ENCODE peak calls at places on chromosome 18, in four cellular contexts. E, B, H and Z are unnamed samples. For H3K36me3, the result is how much of the 10 kb centered on the place peaks cover.

GRCh38 chr18:35347991-35348390 is 3.8 kb upstream of the ZNF24 start:
- DNase-seq in H (no peak), E (no peak), B (no peak), Z (no peak)

GRCh38 chr18:43001821-43002220 is 113.7 kb downstream of the RIT2 start:
- DNase-seq in H (peak), B (no peak), E (no peak), Z (no peak)

GRCh38 chr18:22141211-22141610 is 28.2 kb upstream of the GATA6 start:
- DNase-seq in H (no peak), E (peak), B (no peak), Z (no peak)

GRCh38 chr18:42114310-42114943 is 159.4 kb downstream of the PIK3C3 start:
- DNase-seq in E (peak), H (peak), B (peak), Z (peak)

GRCh38 chr18:11955299-11956029 is 25.8 kb upstream of the IMPA2 start:
- DNase-seq in H (peak), E (peak), B (peak), Z (no peak)

GRCh38 chr18:13716916-13717315 is 9.4 kb downstream of the FAM210A start:
- DNase-seq in H (no peak), B (no peak), E (no peak), Z (no peak)

GRCh38 chr18:28684746-28685145 is 507.8 kb upstream of the CDH2 start:
- DNase-seq in E (peak), H (no peak), B (no peak), Z (no peak)

GRCh38 chr18:67305466-67305865 is 211.1 kb downstream of the DSEL start:
- DNase-seq in H (no peak), E (no peak), B (no peak), Z (no peak)

GRCh38 chr18:5152335-5153020 is 44.6 kb downstream of the AKAIN1 start:
- DNase-seq in B (no peak), E (no peak), H (peak), Z (no peak)

GRCh38 chr18:26544459-26544858 is 3.9 kb downstream of the KCTD1 start:
- DNase-seq in B (no peak), E (no peak), H (no peak), Z (no peak)

GRCh38 chr18:22183647-22184161 is 14.3 kb downstream of the GATA6 start:
- DNase-seq in H (no peak), B (no peak), E (no peak), Z (peak)

GRCh38 chr18:23814977-23815614 is 125.8 kb downstream of the LAMA3 start:
- DNase-seq in H (no peak), E (no peak), B (no peak), Z (no peak)

GRCh38 chr18:45792551-45793294 is 32.8 kb upstream of the SIGLEC15 start:
- DNase-seq in E (peak), B (no peak), H (no peak), Z (no peak)

GRCh38 chr18:63987743-63988142 is 17.9 kb downstream of the SERPINB8 start:
- DNase-seq in B (no peak), H (no peak), E (no peak), Z (no peak)

GRCh38 chr18:58669731-58670379 is 1.4 kb upstream of the MALT1 start:
- DNase-seq in H (no peak), B (peak), E (peak), Z (no peak)

GRCh38 chr18:23126352-23127056 is 8.8 kb upstream of the CABLES1 start:
- DNase-seq in B (no peak), E (peak), H (no peak), Z (no peak)

GRCh38 chr18:2494921-2495320 is 76.4 kb downstream of the METTL4 start:
- DNase-seq in H (no peak), E (no peak), B (no peak), Z (no peak)

GRCh38 chr18:65567372-65567771 is 183.4 kb upstream of the CDH7 start:
- DNase-seq in H (peak), B (no peak), E (no peak), Z (no peak)

GRCh38 chr18:65821890-65822289 is 71.1 kb downstream of the CDH7 start:
- DNase-seq in B (no peak), E (no peak), H (no peak), Z (no peak)

GRCh38 chr18:29154758-29155725 is 978.1 kb upstream of the CDH2 start:
- DNase-seq in B (peak), H (no peak), E (peak), Z (no peak)

GRCh38 chr18:36298113-36298701 is 694 bp downstream of the FHOD3 start:
- DNase-seq in E (peak), H (peak), B (no peak), Z (no peak)

GRCh38 chr18:36402765-36403396 is 105.4 kb downstream of the FHOD3 start:
- DNase-seq in B (no peak), E (peak), H (peak), Z (peak)

GRCh38 chr18:3233433-3234168 is 13.8 kb upstream of the MYOM1 start:
- DNase-seq in E (no peak), B (no peak), H (no peak), Z (no peak)

GRCh38 chr18:80176334-80177080 is 67.4 kb downstream of the ADNP2 start:
- DNase-seq in E (peak), H (no peak), B (no peak), Z (no peak)

GRCh38 chr18:21955757-21956652 is 213.4 kb upstream of the GATA6 start:
- DNase-seq in E (peak), B (peak), H (peak), Z (peak)

GRCh38 chr18:23752363-23752762 is 63.1 kb downstream of the LAMA3 start:
- DNase-seq in H (no peak), E (no peak), B (no peak), Z (no peak)

GRCh38 chr18:3794537-3795348 is 344.8 kb downstream of the TGIF1 start:
- DNase-seq in H (peak), B (peak), E (peak), Z (no peak)

GRCh38 chr18:51330148-51330547 is 132.7 kb upstream of the MEX3C start:
- DNase-seq in B (peak), H (no peak), E (no peak), Z (no peak)

GRCh38 chr18:50518787-50519520 is 40.9 kb upstream of the MAPK4 start:
- DNase-seq in H (peak), E (peak), B (no peak), Z (no peak)

GRCh38 chr18:6341303-6341702 is 73.4 kb downstream of the L3MBTL4 start:
- DNase-seq in H (no peak), E (no peak), B (no peak), Z (no peak)

GRCh38 chr18:58590827-58591226 is 38.1 kb downstream of the ALPK2 start:
- DNase-seq in E (peak), H (no peak), B (no peak), Z (no peak)

GRCh38 chr18:72830109-72830508 is 37.7 kb downstream of the NETO1 start:
- DNase-seq in B (no peak), H (peak), E (peak), Z (no peak)

GRCh38 chr18:33440384-33441043 is at the start of gene CCDC178:
- DNase-seq in E (peak), B (peak), H (peak), Z (no peak)
- H3K27ac ChIP-seq in E (no peak), B (no peak), H (no peak), Z (no peak)

DNA sequence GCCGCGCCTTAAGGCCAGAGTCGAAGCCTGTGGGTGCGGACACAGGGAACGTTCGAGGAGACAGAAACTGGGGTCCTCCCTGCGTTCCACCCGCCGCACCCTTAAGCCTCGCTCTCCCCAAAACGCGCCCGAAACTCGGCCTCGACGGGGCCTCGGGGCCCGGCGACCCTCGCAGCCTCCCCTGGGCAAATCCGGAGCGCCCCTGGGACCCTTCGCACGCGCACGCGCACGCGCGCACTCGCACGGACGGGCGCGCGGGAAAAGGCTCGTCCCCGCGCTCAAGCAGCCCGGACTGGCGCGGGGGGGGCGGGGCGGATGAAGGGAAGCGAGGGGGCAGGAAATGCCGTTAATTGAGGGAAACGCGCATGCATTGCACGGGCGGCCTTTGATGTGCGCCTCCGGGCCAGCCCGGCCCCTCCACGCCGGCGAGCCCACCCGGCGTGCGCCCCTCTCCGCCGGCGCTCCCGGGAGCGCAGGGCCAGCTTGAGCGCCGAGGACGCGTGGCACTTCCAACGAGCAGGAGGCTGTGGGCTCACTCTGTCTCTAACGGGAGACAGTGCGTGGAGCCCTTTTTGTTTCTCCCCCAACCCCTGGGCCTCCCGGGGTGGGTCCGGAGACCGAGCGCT is 5.4 kb upstream of the SALL3 start:
- DNase-seq in E (no peak), B (no peak), H (peak), Z (peak)
- H3K4me3 ChIP-seq in E (no peak), B (no peak), H (no peak), Z (no peak)

DNA sequence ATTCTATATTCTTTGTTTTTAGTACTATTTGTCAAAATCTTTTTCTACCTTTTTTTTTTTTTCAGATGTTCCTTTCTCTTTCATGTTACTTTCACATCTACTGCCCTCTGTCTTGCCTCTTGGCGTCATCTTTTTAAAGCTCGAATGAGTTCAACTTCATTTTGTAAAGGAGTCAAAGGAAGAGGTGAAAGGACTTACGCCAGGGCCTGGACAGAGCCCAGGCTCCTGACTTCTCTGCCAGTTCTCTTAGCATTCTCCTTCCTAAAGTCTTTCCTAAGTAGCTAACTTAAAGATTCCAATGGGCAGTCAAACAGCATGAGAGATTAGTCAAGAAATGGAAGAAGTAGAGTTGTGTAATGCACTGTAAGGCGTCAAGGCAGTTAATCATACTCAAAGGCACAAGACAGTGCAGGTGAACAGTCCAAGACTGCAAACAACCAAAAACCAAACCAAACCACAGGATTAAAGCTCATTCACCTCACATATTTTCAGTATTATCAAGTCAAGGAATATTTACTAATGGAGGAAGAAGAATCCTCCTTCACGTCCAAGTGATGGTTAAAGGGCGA is 301.7 kb downstream of the TCF4 start:
- DNase-seq in H (no peak), E (no peak), B (no peak), Z (no peak)
- H3K36me3 ChIP-seq in H (under half), E (under half), B (under half), Z (under half)

DNA sequence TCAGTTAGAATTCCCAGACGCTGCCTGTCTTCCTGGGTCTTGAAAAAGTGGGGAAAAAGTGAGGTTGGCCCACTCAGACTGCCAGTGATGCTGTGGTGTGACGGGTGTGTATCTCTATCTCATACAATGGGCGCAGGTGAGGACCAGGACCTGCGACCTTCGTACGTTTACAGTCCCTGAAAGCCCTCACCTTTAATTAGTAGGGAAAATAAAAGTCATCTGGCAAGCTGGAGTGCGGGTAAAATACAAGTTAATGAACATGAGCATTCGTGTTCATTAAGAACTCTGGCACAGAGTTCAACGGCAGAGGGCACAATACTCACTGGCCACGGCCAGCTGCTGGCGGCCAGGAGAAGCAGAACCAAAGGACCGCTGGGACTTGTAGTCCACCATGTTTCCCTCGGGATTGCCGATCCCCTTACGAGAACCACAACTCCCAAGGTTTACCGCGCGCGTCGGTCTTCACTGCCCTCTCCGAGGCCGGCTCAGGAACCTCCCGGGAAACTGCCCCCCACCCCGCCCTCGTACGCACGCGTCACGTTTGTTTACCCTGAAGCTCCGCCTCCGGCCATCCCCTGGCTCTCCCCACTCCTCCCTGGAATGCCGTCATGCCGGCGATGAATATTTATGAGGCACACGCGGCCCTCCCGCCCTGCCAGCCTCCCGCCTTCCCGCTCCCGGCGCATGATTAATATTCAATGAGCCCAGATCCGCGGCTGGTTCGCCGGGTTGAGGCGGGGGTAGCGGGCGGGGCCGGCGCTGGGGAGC is 486 bp upstream of the PHLPP1 start:
- DNase-seq in E (peak), B (peak), H (peak), Z (peak)
- H3K27ac ChIP-seq in E (peak), B (peak), H (no peak), Z (peak)

GRCh38 chr18:49368161-49368875 is 92.1 kb downstream of the DYM start:
- DNase-seq in E (no peak), B (no peak), H (no peak), Z (no peak)
- H3K4me3 ChIP-seq in E (no peak), B (no peak), H (no peak), Z (no peak)

GRCh38 chr18:38244360-38244940 is 678.9 kb upstream of the CELF4 start:
- DNase-seq in B (no peak), H (no peak), E (no peak), Z (no peak)
- H3K36me3 ChIP-seq in B (under half), H (under half), E (under half), Z (under half)

GRCh38 chr18:32351014-32351413 is 119.7 kb downstream of the GAREM1 start:
- DNase-seq in H (no peak), E (peak), B (no peak), Z (no peak)
- H3K27ac ChIP-seq in H (no peak), E (peak), B (peak), Z (peak)

GRCh38 chr18:79068299-79068945 is 772 bp upstream of the ATP9B start:
- DNase-seq in E (peak), H (peak), B (peak), Z (no peak)

GRCh38 chr18:79069792-79070151 is 578 bp downstream of the ATP9B start:
- DNase-seq in E (no peak), H (no peak), B (no peak), Z (no peak)

GRCh38 chr18:79068946-79069791 is at the start of gene ATP9B:
- DNase-seq in E (peak), B (peak), H (peak), Z (peak)

GRCh38 chr18:79071037-79071960 is 2.1 kb downstream of the ATP9B start:
- DNase-seq in H (no peak), E (no peak), B (no peak), Z (no peak)

GRCh38 chr18:79070486-79070885 is 1.3 kb downstream of the ATP9B start:
- DNase-seq in E (peak), H (no peak), B (no peak), Z (no peak)
- H3K4me3 ChIP-seq in E (peak), H (no peak), B (peak), Z (peak)

DNA sequence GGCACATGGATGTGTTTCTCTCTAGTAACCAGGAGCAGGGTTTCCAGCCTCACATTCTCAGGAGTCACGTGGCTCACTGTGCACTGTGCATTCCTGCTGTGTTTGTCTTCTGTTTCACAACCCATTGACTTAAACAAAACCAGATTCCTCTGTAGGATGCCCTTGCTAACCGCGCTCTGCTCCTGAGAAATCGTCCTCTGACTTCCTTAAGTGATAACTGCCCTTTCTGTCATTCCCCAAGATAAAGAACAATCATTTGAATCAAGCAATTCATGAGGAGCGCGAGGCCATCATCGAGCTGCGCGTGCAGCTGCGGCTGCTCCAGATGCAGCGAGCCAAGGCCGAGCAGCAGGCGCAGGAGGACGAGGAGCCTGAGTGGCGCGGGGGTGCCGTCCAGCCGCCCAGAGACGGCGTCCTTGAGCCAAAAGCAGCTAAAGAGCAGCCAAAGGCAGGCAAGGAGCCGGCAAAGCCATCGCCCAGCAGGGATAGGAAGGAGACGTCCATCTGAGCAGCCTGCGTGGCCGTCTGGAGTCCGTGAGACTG is 60.2 kb downstream of the RALBP1 start:
- DNase-seq in E (peak), H (no peak), B (peak), Z (no peak)
- H3K36me3 ChIP-seq in E (under half), H (under half), B (under half), Z (half or more)